ENCODE peak calls at places on chromosome 7, in nine cellular contexts. One of them, this sample, is unnamed.

GRCh38 chr7:50687575-50688261 is 95.0 kb downstream of the GRB10 start:
- DNase-seq in OCI-LY7: no peak
- DNase-seq in T1000: no peak
- DNase-seq in glomerular endothelial cell: no peak
- DNase-seq in GM12865: no peak
- DNase-seq in GM12891: no peak
- DNase-seq in non-pigmented ciliary epithelial cell: no peak
- DNase-seq in Calu3: no peak
- DNase-seq in NT2/D1: no peak
- DNase-seq in this sample: no peak

GRCh38 chr7:142420554-142421362 is 162.9 kb upstream of the PRSS58 start:
- DNase-seq in OCI-LY7: no peak
- DNase-seq in T1000: no peak
- DNase-seq in glomerular endothelial cell: no peak
- DNase-seq in GM12865: no peak
- DNase-seq in GM12891: no peak
- DNase-seq in non-pigmented ciliary epithelial cell: no peak
- DNase-seq in Calu3: peak; percentile 25
- DNase-seq in NT2/D1: no peak
- DNase-seq in this sample: no peak

GRCh38 chr7:30322656-30323355 is 38.4 kb downstream of the ZNRF2 start:
- DNase-seq in OCI-LY7: peak; percentile 36
- DNase-seq in T1000: no peak
- DNase-seq in glomerular endothelial cell: no peak
- DNase-seq in GM12865: peak; percentile 73
- DNase-seq in GM12891: no peak
- DNase-seq in non-pigmented ciliary epithelial cell: no peak
- DNase-seq in Calu3: no peak
- DNase-seq in NT2/D1: no peak
- DNase-seq in this sample: no peak

GRCh38 chr7:47473499-47474210 is 108.3 kb downstream of the TNS3 start:
- DNase-seq in OCI-LY7: peak; percentile 31
- DNase-seq in T1000: no peak
- DNase-seq in glomerular endothelial cell: no peak
- DNase-seq in GM12865: peak; percentile 42
- DNase-seq in GM12891: no peak
- DNase-seq in non-pigmented ciliary epithelial cell: no peak
- DNase-seq in Calu3: no peak
- DNase-seq in NT2/D1: no peak
- DNase-seq in this sample: no peak

GRCh38 chr7:82444220-82445049 is 858 bp upstream of the CACNA2D1 start:
- DNase-seq in OCI-LY7: no peak
- DNase-seq in T1000: no peak
- DNase-seq in glomerular endothelial cell: no peak
- DNase-seq in GM12865: peak; percentile 9
- DNase-seq in GM12891: no peak
- DNase-seq in non-pigmented ciliary epithelial cell: no peak
- DNase-seq in Calu3: peak; percentile 51
- DNase-seq in NT2/D1: no peak
- DNase-seq in this sample: no peak

GRCh38 chr7:27031289-27032172 is 64.3 kb downstream of the HOXA1 start:
- DNase-seq in OCI-LY7: peak; percentile 12
- DNase-seq in T1000: no peak
- DNase-seq in glomerular endothelial cell: no peak
- DNase-seq in GM12865: peak; percentile 36
- DNase-seq in GM12891: no peak
- DNase-seq in non-pigmented ciliary epithelial cell: peak; percentile 6
- DNase-seq in Calu3: no peak
- DNase-seq in NT2/D1: no peak
- DNase-seq in this sample: no peak

GRCh38 chr7:128804472-128804871 is 12.7 kb downstream of the CCDC136 start:
- DNase-seq in OCI-LY7: no peak
- DNase-seq in T1000: no peak
- DNase-seq in glomerular endothelial cell: no peak
- DNase-seq in GM12865: no peak
- DNase-seq in GM12891: no peak
- DNase-seq in non-pigmented ciliary epithelial cell: no peak
- DNase-seq in Calu3: no peak
- DNase-seq in NT2/D1: no peak
- DNase-seq in this sample: no peak

GRCh38 chr7:97012293-97013005 is 7.1 kb downstream of the DLX6 start:
- DNase-seq in OCI-LY7: no peak
- DNase-seq in T1000: no peak
- DNase-seq in glomerular endothelial cell: no peak
- DNase-seq in GM12865: no peak
- DNase-seq in GM12891: no peak
- DNase-seq in non-pigmented ciliary epithelial cell: no peak
- DNase-seq in Calu3: no peak
- DNase-seq in NT2/D1: no peak
- DNase-seq in this sample: no peak

GRCh38 chr7:16531682-16532081 is 5.1 kb downstream of the LRRC72 start:
- DNase-seq in OCI-LY7: no peak
- DNase-seq in T1000: no peak
- DNase-seq in glomerular endothelial cell: no peak
- DNase-seq in GM12865: no peak
- DNase-seq in GM12891: no peak
- DNase-seq in non-pigmented ciliary epithelial cell: no peak
- DNase-seq in Calu3: no peak
- DNase-seq in NT2/D1: no peak
- DNase-seq in this sample: no peak

This sample was measured in RWPE2.